ENCODE peak calls at places on chromosomes 12 and 14, in five cellular contexts. One of them, this sample, is unnamed.

GRCh38 chr12:89160716-89161123 is 191.6 kb downstream of the DUSP6 start:
- DNase-seq in LHCN-M2: peak; percentile 93
- DNase-seq in retina: no peak
- DNase-seq in GM10248: no peak
- DNase-seq in activated gamma-delta T cell treated with Interleukin-2 at 50 U/mL for 16 hours: no peak
- DNase-seq in this sample: no peak

GRCh38 chr12:132739600-132740312 is 21.9 kb downstream of the ANKLE2 start:
- DNase-seq in LHCN-M2: no peak
- DNase-seq in activated gamma-delta T cell treated with Interleukin-2 at 50 U/mL for 16 hours: no peak
- DNase-seq in retina: no peak
- DNase-seq in GM10248: no peak
- DNase-seq in this sample: no peak

GRCh38 chr12:32230607-32230982 is 123.9 kb downstream of the BICD1 start:
- DNase-seq in GM10248: no peak
- DNase-seq in activated gamma-delta T cell treated with Interleukin-2 at 50 U/mL for 16 hours: no peak
- DNase-seq in LHCN-M2: no peak
- DNase-seq in retina: no peak
- DNase-seq in this sample: no peak

GRCh38 chr12:9798008-9798619 is 29.2 kb upstream of the KLRF1 start:
- DNase-seq in activated gamma-delta T cell treated with Interleukin-2 at 50 U/mL for 16 hours: peak; percentile 59
- DNase-seq in retina: peak; percentile 39
- DNase-seq in GM10248: peak; percentile 41
- DNase-seq in LHCN-M2: peak; percentile 52
- DNase-seq in this sample: peak; percentile 25

GRCh38 chr14:24250354-24250753 is 7.9 kb upstream of the TINF2 start:
- DNase-seq in GM10248: no peak
- DNase-seq in activated gamma-delta T cell treated with Interleukin-2 at 50 U/mL for 16 hours: no peak
- DNase-seq in LHCN-M2: no peak
- DNase-seq in retina: no peak
- DNase-seq in this sample: no peak

GRCh38 chr12:42482086-42482819 is 107.3 kb downstream of the PRICKLE1 start:
- DNase-seq in GM10248: no peak
- DNase-seq in activated gamma-delta T cell treated with Interleukin-2 at 50 U/mL for 16 hours: no peak
- DNase-seq in LHCN-M2: no peak
- DNase-seq in retina: no peak
- DNase-seq in this sample: no peak

GRCh38 chr14:51093371-51094281 is 1.3 kb downstream of the TRIM9 start:
- DNase-seq in retina: peak; percentile 91
- DNase-seq in GM10248: peak; percentile 54
- DNase-seq in LHCN-M2: peak; percentile 39
- DNase-seq in activated gamma-delta T cell treated with Interleukin-2 at 50 U/mL for 16 hours: peak; percentile 38
- DNase-seq in this sample: peak; percentile 13

GRCh38 chr12:65229441-65229840 is 49.0 kb upstream of the MSRB3 start:
- DNase-seq in LHCN-M2: peak; percentile 90
- DNase-seq in retina: no peak
- DNase-seq in GM10248: no peak
- DNase-seq in activated gamma-delta T cell treated with Interleukin-2 at 50 U/mL for 16 hours: no peak
- DNase-seq in this sample: no peak

GRCh38 chr12:131046813-131047788 is 93.4 kb downstream of the ADGRD1 start:
- DNase-seq in GM10248: peak; percentile 47
- DNase-seq in activated gamma-delta T cell treated with Interleukin-2 at 50 U/mL for 16 hours: no peak
- DNase-seq in retina: no peak
- DNase-seq in LHCN-M2: no peak
- DNase-seq in this sample: no peak

GRCh38 chr14:74836251-74836957 is 39.5 kb downstream of the PROX2 start:
- DNase-seq in retina: no peak
- DNase-seq in activated gamma-delta T cell treated with Interleukin-2 at 50 U/mL for 16 hours: no peak
- DNase-seq in GM10248: no peak
- DNase-seq in LHCN-M2: no peak
- DNase-seq in this sample: no peak

GRCh38 chr14:75515631-75515999 is 6.7 kb upstream of the BATF start:
- DNase-seq in activated gamma-delta T cell treated with Interleukin-2 at 50 U/mL for 16 hours: no peak
- DNase-seq in retina: peak; percentile 64
- DNase-seq in LHCN-M2: no peak
- DNase-seq in GM10248: peak; percentile 57
- DNase-seq in this sample: no peak

GRCh38 chr12:26125451-26126339 is 858 bp upstream of the BHLHE41 start:
- DNase-seq in GM10248: peak; percentile 46
- DNase-seq in LHCN-M2: peak; percentile 78
- DNase-seq in retina: peak; percentile 92
- DNase-seq in activated gamma-delta T cell treated with Interleukin-2 at 50 U/mL for 16 hours: no peak
- DNase-seq in this sample: no peak

GRCh38 chr14:81480741-81481140 is 52.9 kb downstream of the SEL1L start:
- DNase-seq in GM10248: no peak
- DNase-seq in LHCN-M2: no peak
- DNase-seq in retina: no peak
- DNase-seq in activated gamma-delta T cell treated with Interleukin-2 at 50 U/mL for 16 hours: no peak
- DNase-seq in this sample: no peak

GRCh38 chr12:50520345-50520744 is 15.6 kb downstream of the DIP2B start:
- DNase-seq in LHCN-M2: no peak
- DNase-seq in activated gamma-delta T cell treated with Interleukin-2 at 50 U/mL for 16 hours: no peak
- DNase-seq in retina: no peak
- DNase-seq in GM10248: no peak
- DNase-seq in this sample: no peak

GRCh38 chr12:122064780-122065588 is 13.6 kb upstream of the MLXIP start:
- DNase-seq in LHCN-M2: peak; percentile 88
- DNase-seq in activated gamma-delta T cell treated with Interleukin-2 at 50 U/mL for 16 hours: no peak
- DNase-seq in retina: peak; percentile 65
- DNase-seq in GM10248: no peak
- DNase-seq in this sample: no peak

This sample was measured in GM19239.